ENCODE peak calls at places on chromosomes 16 and 17, in eight cellular contexts. Y is natural killer cell, F is lung, K is neural crest cell, C is choroid plexus epithelial cell, N is astrocyte of the cerebellum, M is mammary epithelial cell, U is endothelial cell. G is an unnamed sample.

GRCh38 chr16:8655184-8655717 is 19.2 kb upstream of the ABAT start:
- DNase-seq in Y (no peak), F (peak), K (peak), C (peak), N (no peak), M (peak), U (peak), G (peak)

GRCh38 chr17:18323007-18323406 is 7.9 kb downstream of the SMCR8 start:
- DNase-seq in Y (no peak), F (no peak), K (no peak), C (peak), N (no peak), M (peak), U (no peak), G (no peak)

GRCh38 chr17:19780846-19781245 is 32.7 kb upstream of the ALDH3A1 start:
- DNase-seq in Y (no peak), F (no peak), K (no peak), C (no peak), N (no peak), M (no peak), U (no peak), G (no peak)

GRCh38 chr17:38861399-38861843 is 7.9 kb upstream of the RPL23 start:
- DNase-seq in Y (no peak), F (no peak), K (no peak), C (peak), N (no peak), M (peak), U (no peak), G (peak)

GRCh38 chr16:60204221-60204620 is 1470.1 kb upstream of the GOT2 start:
- DNase-seq in Y (no peak), F (no peak), K (no peak), C (no peak), N (no peak), M (peak), U (no peak), G (no peak)

GRCh38 chr16:85028638-85029412 is 1.2 kb downstream of the KIAA0513 start:
- DNase-seq in Y (peak), F (no peak), K (no peak), C (no peak), N (no peak), M (peak), U (no peak), G (peak)

GRCh38 chr16:24718967-24719521 is 10.4 kb upstream of the TNRC6A start:
- DNase-seq in Y (no peak), F (no peak), K (no peak), C (no peak), N (no peak), M (no peak), U (no peak), G (no peak)

GRCh38 chr16:86191663-86192062 is 292.7 kb downstream of the IRF8 start:
- DNase-seq in Y (no peak), F (no peak), K (no peak), C (no peak), N (no peak), M (no peak), U (no peak), G (no peak)

GRCh38 chr16:85370881-85371651 is 242.1 kb upstream of the GSE1 start:
- DNase-seq in Y (no peak), F (peak), K (no peak), C (no peak), N (no peak), M (peak), U (no peak), G (no peak)

DNA sequence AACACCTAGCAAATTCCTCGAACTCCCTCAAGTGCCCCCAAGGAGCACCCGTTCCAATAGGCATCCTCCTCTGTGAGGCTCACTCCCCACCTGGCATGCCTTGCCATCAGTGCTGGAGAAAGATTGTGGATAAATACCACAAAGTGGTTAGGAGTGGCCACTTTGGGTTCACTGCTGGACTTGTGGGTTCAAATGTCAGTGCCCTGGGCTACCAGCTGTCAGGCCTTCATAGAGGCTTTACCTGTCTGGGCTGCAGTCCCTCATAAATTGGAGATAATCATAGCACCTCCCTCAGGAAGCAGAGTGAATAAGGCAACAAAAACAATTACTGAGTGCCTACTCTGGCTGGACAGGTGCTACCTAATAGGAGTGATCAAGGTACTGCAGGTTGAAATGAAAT is 1.5 kb upstream of the SYT17 start:
- DNase-seq in Y (no peak), F (peak), K (no peak), C (no peak), N (no peak), M (no peak), U (no peak), G (no peak)
- TF ChIP-seq CTCF in Y (no peak), F (no peak), K (no peak), C (no peak), N (no peak), M (peak), U (no peak), G (no peak)

DNA sequence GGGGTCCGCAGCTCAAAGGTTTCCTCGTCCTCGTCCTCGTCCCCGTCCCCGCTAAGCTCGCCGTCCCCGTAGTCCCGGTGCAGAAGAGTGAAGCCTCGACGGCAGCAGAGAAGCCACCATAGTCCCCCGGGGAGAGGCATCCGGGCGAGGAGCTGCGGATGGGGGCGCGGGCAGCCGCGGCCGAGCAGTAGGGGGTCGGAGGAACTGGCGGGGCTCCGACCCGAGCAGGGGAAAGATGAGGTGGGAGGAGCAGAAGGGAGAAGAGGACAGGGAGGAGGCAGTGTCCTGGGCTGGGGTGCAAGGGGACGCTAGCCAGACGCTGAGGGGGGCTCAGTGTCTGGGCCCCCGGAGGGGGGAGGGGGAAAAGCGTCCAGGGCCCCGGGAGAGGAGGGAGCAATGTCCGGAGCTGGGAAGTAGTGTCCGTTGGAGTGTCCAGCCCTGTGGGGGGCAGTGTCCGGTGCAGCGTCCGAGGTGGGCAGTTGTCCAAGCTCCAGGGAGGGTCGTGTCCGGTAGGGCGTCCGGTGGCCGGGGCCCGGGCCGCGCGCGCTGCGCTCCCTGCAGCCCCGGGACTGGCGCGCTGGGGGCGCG is at the start of gene PLEKHH3:
- DNase-seq in Y (no peak), F (no peak), K (peak), C (no peak), N (no peak), M (peak), U (peak), G (no peak)
- TF ChIP-seq CTCF in Y (no peak), F (no peak), K (peak), C (peak), N (no peak), M (peak), U (no peak), G (peak)

GRCh38 chr17:12085076-12085949 is 64.6 kb downstream of the MAP2K4 start:
- DNase-seq in Y (no peak), F (no peak), K (no peak), C (peak), N (no peak), M (no peak), U (no peak), G (no peak)
- TF ChIP-seq CTCF in Y (no peak), F (no peak), K (no peak), C (peak), N (no peak), M (no peak), U (no peak), G (no peak)

GRCh38 chr17:78396436-78397335 is 18.2 kb downstream of the PGS1 start:
- DNase-seq in Y (no peak), F (peak), K (no peak), C (no peak), N (no peak), M (no peak), U (no peak), G (no peak)
- TF ChIP-seq CTCF in Y (no peak), F (no peak), K (no peak), C (no peak), N (no peak), M (no peak), U (no peak), G (no peak)

GRCh38 chr16:284204-285120 is 1.5 kb downstream of the PDIA2 start:
- DNase-seq in Y (no peak), F (no peak), K (no peak), C (no peak), N (no peak), M (no peak), U (no peak), G (no peak)
- TF ChIP-seq CTCF in Y (no peak), F (no peak), K (no peak), C (no peak), N (no peak), M (no peak), U (no peak), G (no peak)

DNA sequence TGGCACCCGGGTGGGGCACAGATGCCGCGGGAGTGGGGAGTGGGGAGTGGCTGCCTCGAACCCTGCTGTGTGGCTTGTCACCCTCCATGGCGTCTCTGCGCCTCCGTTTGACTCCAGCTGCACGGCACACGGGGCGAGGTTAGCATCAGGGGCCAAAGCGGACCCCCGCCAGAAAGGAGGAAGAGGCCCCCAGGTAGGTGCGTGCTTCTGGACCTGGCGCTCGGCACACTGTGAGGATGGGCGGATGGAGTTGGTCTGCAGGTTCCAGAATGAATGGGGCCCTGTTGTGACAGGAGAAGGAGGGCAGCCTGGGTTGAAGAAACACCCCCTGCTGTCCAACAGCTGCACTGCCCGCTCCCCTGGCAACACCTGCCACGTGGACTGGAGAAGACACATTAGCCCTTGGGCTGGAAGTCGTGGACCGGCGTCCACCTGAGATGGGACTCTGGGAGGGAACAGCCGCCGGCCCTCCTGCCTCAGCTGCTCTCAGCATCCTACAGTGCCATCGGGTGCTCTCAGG is 9.4 kb upstream of the FASN start:
- DNase-seq in Y (no peak), F (no peak), K (no peak), C (peak), N (no peak), M (no peak), U (no peak), G (no peak)
- TF ChIP-seq CTCF in Y (no peak), F (no peak), K (peak), C (peak), N (peak), M (peak), U (no peak), G (peak)

GRCh38 chr16:73065617-73066313 is 17.8 kb upstream of the ZFHX3 start:
- DNase-seq in Y (no peak), F (no peak), K (no peak), C (no peak), N (no peak), M (no peak), U (no peak), G (no peak)

GRCh38 chr16:73066321-73066926 is 18.5 kb upstream of the ZFHX3 start:
- DNase-seq in Y (no peak), F (no peak), K (no peak), C (no peak), N (no peak), M (no peak), U (no peak), G (no peak)

GRCh38 chr16:73067671-73068545 is 20.0 kb upstream of the ZFHX3 start:
- DNase-seq in Y (no peak), F (no peak), K (no peak), C (no peak), N (no peak), M (no peak), U (no peak), G (no peak)

GRCh38 chr16:73068546-73069401 is 20.8 kb upstream of the ZFHX3 start:
- DNase-seq in Y (no peak), F (peak), K (no peak), C (peak), N (no peak), M (peak), U (no peak), G (peak)

DNA sequence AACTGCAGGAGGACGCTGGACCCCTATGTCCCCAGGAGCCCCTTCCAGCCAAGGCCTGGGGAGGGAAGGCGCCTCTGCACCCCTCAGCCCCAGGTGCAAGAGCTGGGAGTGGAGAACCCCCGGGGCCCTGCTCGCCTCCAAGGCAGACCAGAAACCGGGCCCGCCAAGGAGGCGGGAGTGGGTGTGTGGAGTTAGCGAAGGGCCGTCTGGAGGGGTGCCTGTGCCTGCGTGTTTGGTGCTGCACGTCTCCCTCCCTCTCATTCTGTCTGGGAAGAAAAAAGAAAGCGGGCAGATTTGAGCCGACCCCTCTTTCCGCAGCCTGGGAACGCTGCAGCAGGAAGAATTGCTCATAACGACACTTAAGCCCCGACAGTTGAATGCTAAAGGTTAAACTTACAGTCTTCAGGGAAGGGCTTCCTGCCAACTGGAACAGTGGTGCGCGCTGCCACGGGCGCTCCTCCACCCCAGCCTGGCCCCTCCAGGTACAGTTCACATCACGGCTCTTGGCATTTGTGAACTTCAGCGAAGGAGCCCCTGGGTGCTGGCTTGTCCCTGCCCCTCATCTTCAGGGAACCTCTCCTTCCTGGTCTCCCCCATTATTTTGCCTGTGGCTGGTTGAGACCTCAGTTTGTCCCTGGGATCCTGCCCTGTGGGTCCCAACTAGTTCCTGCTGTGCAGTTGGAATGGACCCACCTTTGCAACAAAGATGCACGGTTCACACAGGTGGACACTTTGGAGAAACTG is 19.2 kb upstream of the ZFHX3 start:
- DNase-seq in Y (no peak), F (no peak), K (no peak), C (peak), N (no peak), M (no peak), U (no peak), G (no peak)
- TF ChIP-seq CTCF in Y (no peak), F (no peak), K (no peak), C (no peak), N (no peak), M (no peak), U (no peak), G (no peak)

GRCh38 chr17:4959261-4959965 is 8.2 kb downstream of the SPAG7 start:
- DNase-seq in Y (no peak), F (no peak), K (no peak), C (no peak), N (no peak), M (no peak), U (no peak), G (no peak)

GRCh38 chr17:4956493-4957061 is 5.7 kb downstream of the ENO3 start:
- DNase-seq in Y (peak), F (no peak), K (no peak), C (no peak), N (no peak), M (no peak), U (peak), G (no peak)

GRCh38 chr17:4958102-4958501 is 7.2 kb downstream of the ENO3 start:
- DNase-seq in Y (no peak), F (no peak), K (no peak), C (no peak), N (no peak), M (no peak), U (no peak), G (no peak)

GRCh38 chr17:4965311-4965986 is 2.2 kb downstream of the SPAG7 start:
- DNase-seq in Y (no peak), F (no peak), K (no peak), C (no peak), N (no peak), M (no peak), U (no peak), G (no peak)

DNA sequence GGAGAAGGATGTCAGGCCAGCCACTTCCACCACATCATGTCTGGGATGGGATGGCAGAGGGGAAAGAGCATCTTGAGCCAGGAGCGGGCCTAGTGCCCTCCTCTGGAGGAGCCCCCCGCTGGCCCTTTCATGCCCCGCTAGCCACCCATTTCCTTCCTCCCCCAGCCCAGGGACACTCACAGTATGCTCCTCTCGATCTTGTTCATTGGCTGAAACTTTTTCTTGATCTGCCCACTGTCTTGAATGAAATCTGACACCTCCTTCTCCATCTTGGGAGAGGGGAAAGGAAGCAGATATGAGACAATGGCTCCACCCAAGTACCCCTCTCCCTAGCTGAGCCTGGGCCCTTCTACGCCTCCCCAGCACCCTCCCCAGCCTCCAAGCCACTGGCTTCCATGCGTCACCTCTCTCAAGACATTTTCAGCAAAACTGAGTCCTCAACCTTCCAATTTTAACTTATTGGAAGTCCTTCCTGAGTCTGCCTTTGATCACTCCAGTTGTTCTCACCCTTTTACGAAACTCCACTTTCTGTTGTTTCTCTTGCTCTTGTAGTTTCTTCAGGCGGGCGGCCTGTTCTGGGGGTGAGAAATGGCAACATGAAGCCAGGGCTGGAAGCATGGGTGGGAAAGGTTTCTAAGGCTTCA is 7.2 kb downstream of the SPAG7 start:
- DNase-seq in Y (no peak), F (no peak), K (no peak), C (no peak), N (no peak), M (no peak), U (no peak), G (no peak)
- TF ChIP-seq CTCF in Y (no peak), F (no peak), K (no peak), C (no peak), N (no peak), M (no peak), U (no peak), G (no peak)

GRCh38 chr17:44652727-44653126 is 3.5 kb upstream of the MEIOC start:
- DNase-seq in Y (no peak), F (no peak), K (no peak), C (no peak), N (no peak), M (no peak), U (no peak), G (no peak)

GRCh38 chr17:44653954-44654353 is 2.3 kb upstream of the MEIOC start:
- DNase-seq in Y (no peak), F (no peak), K (no peak), C (no peak), N (no peak), M (no peak), U (no peak), G (no peak)

GRCh38 chr17:44653384-44653783 is 2.9 kb upstream of the MEIOC start:
- DNase-seq in Y (no peak), F (no peak), K (no peak), C (no peak), N (no peak), M (no peak), U (no peak), G (no peak)

GRCh38 chr17:44651228-44651627 is 5.0 kb upstream of the MEIOC start:
- DNase-seq in Y (no peak), F (no peak), K (no peak), C (peak), N (no peak), M (no peak), U (no peak), G (no peak)

GRCh38 chr17:44655983-44656700 is at the start of gene MEIOC:
- DNase-seq in Y (no peak), F (no peak), K (peak), C (no peak), N (no peak), M (peak), U (peak), G (peak)
- TF ChIP-seq CTCF in Y (no peak), F (no peak), K (no peak), C (peak), N (no peak), M (no peak), U (no peak), G (peak)